ENCODE peak calls at places on chromosomes 16 and 17, in eight cellular contexts. D is GM12864, M is progenitor cell of endocrine pancreas, I is heart left ventricle, H is cardiac muscle cell, V is spleen, K is RWPE1, Y is A549. E is an unnamed sample.
A peak's percentile ranks its signal among the peaks of the same experiment; 100 is the strongest.

GRCh38 chr16:77043076-77043475 is 147.9 kb upstream of the MON1B start:
- DNase-seq in H (peak; percentile 49), Y (peak; percentile 52), M (no peak), D (no peak), I (no peak), V (no peak), K (peak; percentile 6), E (no peak)

GRCh38 chr16:84224554-84224953 is 15.3 kb downstream of the KCNG4 start:
- DNase-seq in K (no peak), I (no peak), V (no peak), M (no peak), H (no peak), Y (no peak), D (no peak), E (no peak)

GRCh38 chr17:19573075-19573474 is 39.4 kb downstream of the SLC47A1 start:
- DNase-seq in Y (no peak), I (no peak), K (no peak), D (no peak), M (no peak), V (no peak), H (peak; percentile 8), E (no peak)

GRCh38 chr17:54373970-54374369 is 526.7 kb upstream of the TOM1L1 start:
- DNase-seq in D (no peak), V (no peak), Y (no peak), H (no peak), I (no peak), M (no peak), K (no peak), E (no peak)

GRCh38 chr16:11005611-11005975 is 61.2 kb downstream of the CLEC16A start:
- DNase-seq in M (no peak), V (no peak), K (peak; percentile 41), Y (no peak), H (peak; percentile 33), D (no peak), I (no peak), E (no peak)

GRCh38 chr17:61699694-61700093 is 108.7 kb upstream of the NACA2 start:
- DNase-seq in D (no peak), M (no peak), Y (no peak), I (no peak), H (no peak), V (no peak), K (no peak), E (no peak)

GRCh38 chr17:80724723-80725388 is 180.2 kb downstream of the RPTOR start:
- DNase-seq in H (peak; percentile 79), Y (peak; percentile 33), K (peak; percentile 67), M (no peak), D (no peak), I (no peak), V (no peak), E (no peak)

GRCh38 chr16:89785523-89786155 is 30.8 kb downstream of the FANCA start:
- DNase-seq in Y (no peak), V (no peak), M (no peak), I (no peak), D (no peak), K (no peak), H (no peak), E (no peak)

GRCh38 chr17:33024688-33025486 is 33.2 kb downstream of the SPACA3 start:
- DNase-seq in Y (no peak), K (no peak), V (no peak), I (no peak), M (no peak), H (no peak), D (no peak), E (no peak)

GRCh38 chr17:33019161-33019560 is 27.5 kb downstream of the SPACA3 start:
- DNase-seq in M (no peak), Y (no peak), D (no peak), I (no peak), H (no peak), V (no peak), K (no peak), E (no peak)

GRCh38 chr17:33017366-33017765 is 25.7 kb downstream of the SPACA3 start:
- DNase-seq in Y (no peak), H (no peak), V (no peak), I (no peak), K (no peak), M (no peak), D (no peak), E (no peak)

GRCh38 chr17:33023790-33024189 is 32.1 kb downstream of the SPACA3 start:
- DNase-seq in Y (no peak), M (no peak), H (no peak), I (no peak), D (no peak), V (no peak), K (no peak), E (no peak)

DNA sequence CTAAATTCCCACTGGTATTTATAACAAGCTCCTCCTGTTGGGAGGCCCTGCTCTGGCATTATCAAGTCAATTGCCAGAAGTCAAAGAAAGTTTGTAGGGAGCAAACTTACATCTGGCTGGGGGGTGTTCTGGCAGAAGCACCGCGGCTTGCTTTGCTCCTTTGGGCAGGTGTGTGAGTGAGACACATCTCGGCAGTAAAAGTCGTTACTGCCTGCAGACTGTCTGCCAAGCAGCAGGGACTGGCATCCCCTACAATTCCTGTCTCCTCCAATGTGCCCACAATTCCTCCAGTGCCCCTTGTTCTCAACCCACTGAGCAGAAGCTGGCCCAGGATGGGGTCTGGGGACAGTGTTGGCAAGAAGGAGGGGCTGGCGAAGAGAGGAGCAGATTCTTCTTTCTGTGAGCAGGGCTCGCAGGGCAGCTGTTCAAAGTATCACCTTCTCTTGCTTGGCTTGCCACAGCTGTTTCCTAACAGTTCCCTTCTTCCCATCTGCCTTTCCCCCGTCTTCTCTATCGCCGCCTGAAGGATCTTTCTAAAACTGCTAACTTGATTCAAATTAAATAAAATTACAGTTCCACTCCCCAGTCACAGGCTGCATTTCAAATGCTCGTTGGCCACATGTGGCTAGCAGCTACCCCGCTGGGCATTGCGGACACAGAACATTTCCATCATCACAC is 30.2 kb downstream of the SPACA3 start:
- DNase-seq in I (no peak), V (no peak), M (no peak), D (no peak), K (no peak), Y (no peak), H (peak; percentile 21), E (no peak)
- TF ChIP-seq CTCF in I (no peak), V (no peak), M (no peak), D (no peak), K (no peak), Y (no peak), H (peak; percentile 32), E (no peak)

GRCh38 chr17:36133629-36134259 is 30.1 kb downstream of the CCL4 start:
- DNase-seq in D (no peak), I (no peak), K (no peak), Y (peak; percentile 12), H (peak; percentile 60), M (no peak), V (no peak), E (no peak)

GRCh38 chr17:36132421-36132831 is 28.8 kb downstream of the CCL4 start:
- DNase-seq in K (no peak), Y (no peak), D (no peak), I (no peak), M (no peak), H (no peak), V (no peak), E (no peak)

GRCh38 chr17:36131931-36132330 is 28.3 kb downstream of the CCL4 start:
- DNase-seq in H (no peak), V (no peak), Y (no peak), D (no peak), K (no peak), M (no peak), I (no peak), E (no peak)

GRCh38 chr17:36129616-36130015 is 26.0 kb downstream of the CCL4 start:
- DNase-seq in Y (no peak), V (no peak), D (no peak), M (no peak), I (no peak), K (no peak), H (no peak), E (no peak)

DNA sequence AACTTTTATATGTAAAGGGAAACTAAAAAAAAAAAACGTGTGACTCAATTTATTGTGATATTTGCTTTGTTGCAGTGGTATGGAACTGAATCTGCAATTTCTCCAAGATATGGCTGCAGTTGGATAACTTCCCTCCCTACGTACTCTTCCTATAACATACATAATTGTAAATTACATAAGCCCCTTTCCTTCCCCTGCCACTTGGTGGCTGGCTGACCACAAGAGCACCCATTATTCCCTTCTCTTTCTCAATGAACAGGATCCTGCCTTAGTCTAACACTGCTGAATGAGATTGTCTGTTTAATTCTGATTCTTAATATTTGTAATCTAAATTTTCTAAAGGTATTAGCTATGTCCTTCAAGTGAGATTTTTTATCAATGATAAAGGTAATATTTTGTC is 27.8 kb downstream of the CCL4 start:
- DNase-seq in D (no peak), V (no peak), K (no peak), H (peak; percentile 15), M (no peak), I (no peak), Y (no peak), E (no peak)
- TF ChIP-seq CTCF in D (no peak), V (no peak), K (no peak), H (peak; percentile 16), M (no peak), I (no peak), Y (no peak), E (no peak)

GRCh38 chr17:76154292-76154691 is 13.2 kb upstream of the FOXJ1 start:
- DNase-seq in H (no peak), Y (no peak), I (no peak), D (no peak), V (no peak), K (no peak), M (no peak), E (no peak)

GRCh38 chr17:76152580-76152979 is 11.5 kb upstream of the FOXJ1 start:
- DNase-seq in K (no peak), V (peak; percentile 46), Y (no peak), M (no peak), H (no peak), D (no peak), I (no peak), E (no peak)

GRCh38 chr17:76154935-76155845 is 14.1 kb upstream of the FOXJ1 start:
- DNase-seq in V (no peak), Y (no peak), K (no peak), I (no peak), D (no peak), M (no peak), H (no peak), E (no peak)

GRCh38 chr17:76153202-76153601 is 12.2 kb upstream of the FOXJ1 start:
- DNase-seq in I (no peak), K (no peak), Y (no peak), M (no peak), D (no peak), H (no peak), V (peak; percentile 44), E (no peak)

DNA sequence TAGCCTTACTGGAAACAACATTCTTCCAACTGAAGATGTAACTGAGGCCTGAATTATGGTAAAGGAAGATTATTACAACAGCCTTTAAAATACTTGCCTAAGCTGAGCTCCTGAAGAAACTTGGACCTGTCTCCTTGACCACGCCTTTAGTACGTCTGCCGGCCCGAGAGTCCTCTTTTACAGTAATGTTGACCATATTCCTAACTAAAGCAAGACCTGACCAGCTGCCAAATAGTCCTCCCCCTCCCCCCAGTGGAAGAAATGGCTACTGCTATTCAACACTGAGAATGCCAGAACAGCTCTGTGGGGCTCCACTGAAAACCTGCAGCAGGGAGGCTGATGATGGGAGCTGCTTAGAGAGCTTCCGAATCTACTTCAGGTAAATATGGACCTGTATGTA is 12.6 kb upstream of the FOXJ1 start:
- DNase-seq in D (no peak), V (peak; percentile 32), M (no peak), K (no peak), Y (no peak), H (peak; percentile 58), I (no peak), E (no peak)
- TF ChIP-seq CTCF in D (no peak), V (no peak), M (peak; percentile 39), K (no peak), Y (no peak), H (peak; percentile 42), I (peak; percentile 18), E (peak; percentile 19)

GRCh38 chr16:57279780-57280638 is 4.5 kb downstream of the PLLP start:
- DNase-seq in K (no peak), M (no peak), Y (no peak), D (no peak), H (no peak), I (no peak), V (no peak), E (no peak)
- TF ChIP-seq CTCF in K (no peak), M (no peak), Y (no peak), D (no peak), H (no peak), I (no peak), V (no peak), E (no peak)

E was measured in endothelial cell.